ENCODE peak calls at places on chromosomes 13 and 19, in eight cellular contexts. One of them, this sample, is unnamed.

GRCh38 chr13:93673885-93674284 is 447.3 kb downstream of the GPC6 start:
- DNase-seq in thoracic aorta: no peak
- DNase-seq in endodermal cell: no peak
- DNase-seq in CD8-positive, alpha-beta T cell: no peak
- DNase-seq in uterus: no peak
- DNase-seq in K562: no peak
- DNase-seq in neural progenitor cell: no peak
- DNase-seq in left ventricle myocardium inferior: no peak
- DNase-seq in this sample: no peak

GRCh38 chr19:42657551-42657950 is 62.8 kb upstream of the CEACAM8 start:
- DNase-seq in K562: no peak
- DNase-seq in endodermal cell: no peak
- DNase-seq in neural progenitor cell: no peak
- DNase-seq in thoracic aorta: no peak
- DNase-seq in left ventricle myocardium inferior: no peak
- DNase-seq in CD8-positive, alpha-beta T cell: no peak
- DNase-seq in uterus: no peak
- DNase-seq in this sample: peak; percentile 14

GRCh38 chr19:38850976-38851621 is 1.3 kb upstream of the HNRNPL start:
- DNase-seq in uterus: peak; percentile 59
- DNase-seq in CD8-positive, alpha-beta T cell: peak; percentile 58
- DNase-seq in left ventricle myocardium inferior: peak; percentile 35
- DNase-seq in thoracic aorta: no peak
- DNase-seq in K562: no peak
- DNase-seq in endodermal cell: no peak
- DNase-seq in neural progenitor cell: peak; percentile 80
- DNase-seq in this sample: no peak

GRCh38 chr19:55146078-55146647 is 2.8 kb downstream of the TNNT1 start:
- DNase-seq in thoracic aorta: no peak
- DNase-seq in left ventricle myocardium inferior: no peak
- DNase-seq in K562: peak; percentile 90
- DNase-seq in endodermal cell: peak; percentile 84
- DNase-seq in uterus: no peak
- DNase-seq in neural progenitor cell: peak; percentile 75
- DNase-seq in CD8-positive, alpha-beta T cell: no peak
- DNase-seq in this sample: peak; percentile 59

GRCh38 chr13:45339867-45340266 is 1.1 kb downstream of the TPT1 start:
- DNase-seq in CD8-positive, alpha-beta T cell: no peak
- DNase-seq in left ventricle myocardium inferior: no peak
- DNase-seq in thoracic aorta: no peak
- DNase-seq in uterus: no peak
- DNase-seq in neural progenitor cell: no peak
- DNase-seq in endodermal cell: no peak
- DNase-seq in K562: no peak
- DNase-seq in this sample: no peak

GRCh38 chr13:28718186-28718537 is 608 bp downstream of the SLC46A3 start:
- DNase-seq in uterus: no peak
- DNase-seq in left ventricle myocardium inferior: no peak
- DNase-seq in thoracic aorta: peak; percentile 11
- DNase-seq in endodermal cell: no peak
- DNase-seq in neural progenitor cell: no peak
- DNase-seq in K562: no peak
- DNase-seq in CD8-positive, alpha-beta T cell: no peak
- DNase-seq in this sample: no peak

GRCh38 chr13:103277099-103277498 is 210.9 kb upstream of the SLC10A2 start:
- DNase-seq in uterus: no peak
- DNase-seq in left ventricle myocardium inferior: no peak
- DNase-seq in thoracic aorta: no peak
- DNase-seq in endodermal cell: no peak
- DNase-seq in K562: no peak
- DNase-seq in CD8-positive, alpha-beta T cell: no peak
- DNase-seq in neural progenitor cell: no peak
- DNase-seq in this sample: no peak

GRCh38 chr13:33154911-33155310 is 130.6 kb downstream of the STARD13 start:
- DNase-seq in thoracic aorta: no peak
- DNase-seq in uterus: no peak
- DNase-seq in left ventricle myocardium inferior: no peak
- DNase-seq in K562: no peak
- DNase-seq in neural progenitor cell: no peak
- DNase-seq in CD8-positive, alpha-beta T cell: no peak
- DNase-seq in endodermal cell: no peak
- DNase-seq in this sample: no peak

DNA sequence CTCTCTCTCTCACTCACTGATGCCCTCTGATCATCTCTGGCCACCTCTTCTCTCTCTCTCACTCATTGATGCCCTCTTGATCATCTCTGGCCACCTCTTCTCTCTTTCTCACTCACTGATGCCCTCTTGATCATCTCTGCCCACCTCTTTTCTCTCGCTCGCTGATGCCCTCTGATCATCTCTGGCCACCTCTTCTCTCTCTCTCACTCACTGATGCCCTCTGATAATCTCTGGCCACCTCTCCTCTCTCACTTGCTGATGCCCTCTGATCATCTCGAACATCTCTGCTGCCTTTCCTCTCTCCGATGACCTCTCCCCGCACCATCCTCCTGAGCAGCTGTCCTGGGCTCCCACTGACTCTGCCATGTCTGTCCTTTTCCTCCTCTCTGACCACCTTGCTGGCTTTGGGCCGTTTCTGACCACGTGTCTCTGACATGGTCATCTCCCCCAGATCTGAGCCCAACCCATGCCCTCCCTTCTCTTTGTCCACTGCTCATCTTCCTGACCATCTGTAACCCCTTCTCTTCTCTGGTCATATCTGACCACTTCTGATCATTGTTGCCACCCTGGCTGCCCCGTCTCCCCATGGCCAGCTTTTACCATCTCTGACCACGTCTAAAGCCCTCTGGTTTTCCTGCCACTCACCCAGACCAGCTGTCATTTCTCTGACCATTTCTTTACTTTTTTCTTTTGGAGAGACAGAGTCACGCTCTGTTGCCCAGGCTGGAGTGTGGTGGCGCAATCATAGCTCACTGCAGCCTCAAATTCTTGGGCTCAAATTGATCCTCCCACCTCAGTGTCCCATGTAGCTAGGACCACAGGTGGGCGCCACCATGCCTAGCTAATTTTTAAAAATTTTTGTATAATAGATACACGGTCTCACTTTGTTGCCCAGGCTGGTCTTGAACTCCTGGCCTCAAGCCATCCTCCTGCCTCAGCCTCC is 2.4 kb downstream of the LRFN3 start:
- DNase-seq in left ventricle myocardium inferior: no peak
- DNase-seq in thoracic aorta: no peak
- DNase-seq in neural progenitor cell: no peak
- DNase-seq in CD8-positive, alpha-beta T cell: no peak
- DNase-seq in uterus: no peak
- DNase-seq in K562: no peak
- DNase-seq in endodermal cell: no peak
- DNase-seq in this sample: no peak
- H3K27ac ChIP-seq in left ventricle myocardium inferior: no peak overlapping the region
- H3K27ac ChIP-seq in thoracic aorta: no peak overlapping the region
- H3K27ac ChIP-seq in neural progenitor cell: no peak overlapping the region
- H3K27ac ChIP-seq in CD8-positive, alpha-beta T cell: no peak overlapping the region
- H3K27ac ChIP-seq in uterus: no peak overlapping the region
- H3K27ac ChIP-seq in K562: no peak overlapping the region
- H3K27ac ChIP-seq in endodermal cell: no peak overlapping the region
- H3K27ac ChIP-seq in this sample: no peak overlapping the region

GRCh38 chr19:49988007-49988406 is 27.0 kb upstream of the SIGLEC11 start:
- DNase-seq in endodermal cell: no peak
- DNase-seq in left ventricle myocardium inferior: no peak
- DNase-seq in neural progenitor cell: no peak
- DNase-seq in thoracic aorta: no peak
- DNase-seq in uterus: no peak
- DNase-seq in K562: no peak
- DNase-seq in CD8-positive, alpha-beta T cell: no peak
- DNase-seq in this sample: no peak

GRCh38 chr19:49985926-49986325 is 25.0 kb upstream of the SIGLEC11 start:
- DNase-seq in thoracic aorta: no peak
- DNase-seq in endodermal cell: no peak
- DNase-seq in uterus: no peak
- DNase-seq in left ventricle myocardium inferior: no peak
- DNase-seq in CD8-positive, alpha-beta T cell: no peak
- DNase-seq in neural progenitor cell: no peak
- DNase-seq in K562: no peak
- DNase-seq in this sample: no peak

GRCh38 chr19:49988433-49988832 is 27.5 kb upstream of the SIGLEC11 start:
- DNase-seq in thoracic aorta: no peak
- DNase-seq in left ventricle myocardium inferior: no peak
- DNase-seq in uterus: no peak
- DNase-seq in endodermal cell: no peak
- DNase-seq in neural progenitor cell: no peak
- DNase-seq in K562: no peak
- DNase-seq in CD8-positive, alpha-beta T cell: no peak
- DNase-seq in this sample: peak; percentile 60

GRCh38 chr19:49986354-49986753 is 25.4 kb upstream of the SIGLEC11 start:
- DNase-seq in endodermal cell: no peak
- DNase-seq in CD8-positive, alpha-beta T cell: no peak
- DNase-seq in uterus: no peak
- DNase-seq in thoracic aorta: no peak
- DNase-seq in K562: no peak
- DNase-seq in left ventricle myocardium inferior: no peak
- DNase-seq in neural progenitor cell: no peak
- DNase-seq in this sample: no peak

GRCh38 chr19:49987159-49987698 is 26.3 kb upstream of the SIGLEC11 start:
- DNase-seq in thoracic aorta: peak; percentile 66
- DNase-seq in endodermal cell: peak; percentile 99
- DNase-seq in uterus: peak; percentile 84
- DNase-seq in left ventricle myocardium inferior: peak; percentile 83
- DNase-seq in CD8-positive, alpha-beta T cell: peak; percentile 88
- DNase-seq in K562: peak; percentile 76
- DNase-seq in neural progenitor cell: peak; percentile 99
- DNase-seq in this sample: peak; percentile 86
- TF ChIP-seq CTCF in thoracic aorta: no peak
- TF ChIP-seq CTCF in endodermal cell: peak; percentile 40
- TF ChIP-seq CTCF in uterus: peak; percentile 46
- TF ChIP-seq CTCF in left ventricle myocardium inferior: peak; percentile 35
- TF ChIP-seq CTCF in CD8-positive, alpha-beta T cell: no peak
- TF ChIP-seq CTCF in K562: no peak
- TF ChIP-seq CTCF in neural progenitor cell: peak; percentile 29
- TF ChIP-seq CTCF in this sample: peak; percentile 27

GRCh38 chr19:16325161-16325527 is 518 bp downstream of the KLF2 start:
- DNase-seq in uterus: peak; percentile 52
- DNase-seq in K562: peak; percentile 75
- DNase-seq in left ventricle myocardium inferior: peak; percentile 59
- DNase-seq in neural progenitor cell: peak; percentile 61
- DNase-seq in endodermal cell: peak; percentile 81
- DNase-seq in CD8-positive, alpha-beta T cell: peak; percentile 35
- DNase-seq in thoracic aorta: no peak
- DNase-seq in this sample: no peak

GRCh38 chr19:16327131-16327450 is 2.5 kb downstream of the KLF2 start:
- DNase-seq in K562: no peak
- DNase-seq in left ventricle myocardium inferior: no peak
- DNase-seq in neural progenitor cell: no peak
- DNase-seq in endodermal cell: no peak
- DNase-seq in CD8-positive, alpha-beta T cell: no peak
- DNase-seq in thoracic aorta: no peak
- DNase-seq in uterus: no peak
- DNase-seq in this sample: no peak

GRCh38 chr19:16326401-16327130 is 1.9 kb downstream of the KLF2 start:
- DNase-seq in endodermal cell: peak; percentile 74
- DNase-seq in neural progenitor cell: peak; percentile 49
- DNase-seq in thoracic aorta: no peak
- DNase-seq in uterus: no peak
- DNase-seq in left ventricle myocardium inferior: no peak
- DNase-seq in CD8-positive, alpha-beta T cell: peak; percentile 64
- DNase-seq in K562: no peak
- DNase-seq in this sample: no peak

GRCh38 chr19:16324384-16325160 is at the start of gene KLF2:
- DNase-seq in left ventricle myocardium inferior: peak; percentile 96
- DNase-seq in CD8-positive, alpha-beta T cell: peak; percentile 95
- DNase-seq in uterus: peak; percentile 97
- DNase-seq in endodermal cell: peak; percentile 89
- DNase-seq in neural progenitor cell: peak; percentile 87
- DNase-seq in K562: peak; percentile 93
- DNase-seq in thoracic aorta: peak; percentile 69
- DNase-seq in this sample: peak; percentile 22

DNA sequence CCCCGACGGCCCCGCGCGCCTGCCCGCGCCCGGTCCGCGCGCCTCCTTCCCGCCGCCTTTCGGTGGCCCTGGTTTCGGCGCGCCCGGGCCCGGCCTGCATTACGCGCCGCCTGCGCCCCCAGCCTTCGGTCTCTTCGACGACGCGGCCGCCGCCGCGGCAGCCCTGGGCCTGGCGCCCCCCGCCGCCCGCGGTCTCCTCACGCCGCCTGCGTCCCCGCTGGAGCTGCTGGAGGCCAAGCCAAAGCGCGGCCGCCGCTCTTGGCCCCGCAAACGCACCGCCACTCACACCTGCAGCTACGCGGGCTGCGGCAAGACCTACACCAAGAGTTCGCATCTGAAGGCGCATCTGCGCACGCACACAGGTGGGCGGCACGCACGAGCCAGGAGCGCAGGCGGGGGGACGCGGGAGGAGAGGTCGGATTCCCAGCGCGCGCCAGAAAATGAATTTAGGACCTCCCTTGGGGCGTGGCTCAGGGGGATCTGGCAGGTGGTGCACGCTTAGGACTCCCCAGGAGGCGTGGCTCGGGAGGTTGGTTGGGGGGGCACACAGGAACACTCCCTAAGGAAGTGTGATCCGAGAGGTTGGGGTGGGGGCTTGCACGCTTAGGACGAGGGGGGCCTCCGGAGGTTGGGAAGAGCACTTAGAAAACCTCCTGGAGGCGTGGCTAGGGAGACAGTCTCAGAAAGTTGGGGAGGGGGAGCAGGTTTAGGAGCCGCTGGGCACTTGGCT is 1.2 kb downstream of the KLF2 start:
- DNase-seq in CD8-positive, alpha-beta T cell: peak; percentile 80
- DNase-seq in endodermal cell: peak; percentile 92
- DNase-seq in thoracic aorta: no peak
- DNase-seq in left ventricle myocardium inferior: no peak
- DNase-seq in neural progenitor cell: peak; percentile 86
- DNase-seq in K562: no peak
- DNase-seq in uterus: peak; percentile 53
- DNase-seq in this sample: no peak
- H3K4me1 ChIP-seq in CD8-positive, alpha-beta T cell: peaks cover 43% of the 10 kb centered on the region
- H3K4me1 ChIP-seq in endodermal cell: no peaks in the 10 kb centered on the region
- H3K4me1 ChIP-seq in thoracic aorta: peaks cover 17% of the 10 kb centered on the region
- H3K4me1 ChIP-seq in left ventricle myocardium inferior: peaks cover 48% of the 10 kb centered on the region
- H3K4me1 ChIP-seq in neural progenitor cell: peaks cover 11% of the 10 kb centered on the region
- H3K4me1 ChIP-seq in K562: peaks cover 33% of the 10 kb centered on the region
- H3K4me1 ChIP-seq in uterus: peaks cover 7% of the 10 kb centered on the region
- H3K4me1 ChIP-seq in this sample: no peaks in the 10 kb centered on the region

DNA sequence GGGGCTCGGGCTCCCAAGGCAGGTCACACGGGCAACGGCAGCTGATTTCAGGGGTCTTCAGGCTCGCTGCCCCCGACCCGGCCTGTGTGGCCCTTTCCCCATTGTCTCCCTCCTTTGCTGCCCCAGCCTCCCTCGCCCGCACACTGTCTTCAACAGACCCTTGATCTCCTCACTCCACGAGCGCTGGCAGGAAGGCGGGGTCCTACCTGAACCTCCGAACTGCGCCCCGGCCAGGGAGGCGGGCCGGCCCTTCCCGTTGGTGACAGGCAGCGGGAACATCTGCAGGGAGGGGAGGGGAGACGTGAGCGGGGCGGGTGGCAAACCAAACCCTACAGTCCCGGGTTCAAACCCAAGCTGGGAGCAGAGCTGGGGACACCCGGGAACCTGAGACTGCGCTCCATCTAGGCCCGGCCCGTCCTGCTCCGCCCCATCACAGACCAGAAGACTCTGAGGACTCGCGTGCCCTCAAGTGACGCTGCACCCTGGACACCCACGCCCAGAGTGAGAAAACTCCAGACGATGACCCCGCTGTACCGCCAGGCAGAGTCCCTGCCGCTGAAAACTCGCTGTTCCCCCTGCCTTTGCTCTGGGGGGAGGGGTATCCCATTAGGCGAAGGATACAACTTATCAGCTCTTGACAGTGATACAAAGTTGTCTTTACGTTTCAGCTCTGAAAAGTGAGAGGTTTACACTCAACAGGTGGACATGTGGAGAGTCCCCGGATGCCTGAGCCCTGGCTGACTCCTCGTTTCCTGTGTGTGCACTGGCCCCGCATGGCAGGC is 6.1 kb downstream of the TCF3 start:
- DNase-seq in left ventricle myocardium inferior: no peak
- DNase-seq in K562: no peak
- DNase-seq in neural progenitor cell: no peak
- DNase-seq in thoracic aorta: no peak
- DNase-seq in CD8-positive, alpha-beta T cell: peak; percentile 13
- DNase-seq in endodermal cell: no peak
- DNase-seq in uterus: no peak
- DNase-seq in this sample: no peak
- H3K27ac ChIP-seq in left ventricle myocardium inferior: no peak overlapping the region
- H3K27ac ChIP-seq in K562: no peak overlapping the region
- H3K27ac ChIP-seq in neural progenitor cell: no peak overlapping the region
- H3K27ac ChIP-seq in thoracic aorta: no peak overlapping the region
- H3K27ac ChIP-seq in CD8-positive, alpha-beta T cell: no peak overlapping the region
- H3K27ac ChIP-seq in endodermal cell: no peak overlapping the region
- H3K27ac ChIP-seq in uterus: no peak overlapping the region
- H3K27ac ChIP-seq in this sample: no peak overlapping the region

This sample was measured in foreskin keratinocyte.